ENCODE peak calls at places on chromosomes 4 and X, in eight cellular contexts. V, K, W, U, B, F, N and X are unnamed samples.

GRCh38 chrX:134908235-134908834 is 82.5 kb upstream of the SMIM10 start:
- DNase-seq in U (no peak), K (no peak), W (peak; percentile 56), V (peak; percentile 65), N (no peak), B (no peak), F (no peak), X (no peak)

GRCh38 chr4:21811576-21811975 is 137.0 kb downstream of the KCNIP4 start:
- DNase-seq in K (no peak), F (no peak), U (no peak), B (peak; percentile 18), V (no peak), W (no peak), N (no peak), X (no peak)

GRCh38 chr4:52714597-52715254 is 36.5 kb downstream of the ERVMER34-1 start:
- DNase-seq in V (no peak), U (no peak), F (no peak), W (peak; percentile 58), K (no peak), B (no peak), N (no peak), X (no peak)

GRCh38 chrX:131910565-131910964 is 112.5 kb upstream of the STK26 start:
- DNase-seq in W (no peak), K (no peak), V (no peak), B (no peak), U (no peak), N (no peak), F (no peak), X (no peak)

GRCh38 chr4:1211951-1212545 is 36.9 kb downstream of the CTBP1 start:
- DNase-seq in N (peak; percentile 67), U (peak; percentile 46), B (no peak), V (no peak), F (no peak), W (no peak), K (no peak), X (no peak)

GRCh38 chr4:6498511-6499240 is 26.3 kb upstream of the PPP2R2C start:
- DNase-seq in W (no peak), F (no peak), V (no peak), N (no peak), B (no peak), U (no peak), K (no peak), X (no peak)

GRCh38 chr4:26692014-26692726 is 108.3 kb downstream of the TBC1D19 start:
- DNase-seq in B (no peak), W (peak; percentile 60), V (peak; percentile 22), N (no peak), U (no peak), K (no peak), F (no peak), X (no peak)

GRCh38 chrX:40531056-40531826 is 49.5 kb upstream of the ATP6AP2 start:
- DNase-seq in B (no peak), U (no peak), N (peak; percentile 37), F (peak; percentile 31), K (no peak), W (no peak), V (no peak), X (no peak)

GRCh38 chr4:112377701-112378620 is 80.8 kb downstream of the ALPK1 start:
- DNase-seq in N (no peak), U (no peak), F (peak; percentile 86), K (no peak), W (no peak), V (no peak), B (no peak), X (no peak)

GRCh38 chrX:41005445-41005992 is 79.7 kb upstream of the USP9X start:
- DNase-seq in U (no peak), F (no peak), K (no peak), W (no peak), B (no peak), N (no peak), V (no peak), X (no peak)

GRCh38 chr4:176377705-176378302 is 58.0 kb downstream of the SPCS3 start:
- DNase-seq in F (no peak), B (no peak), U (no peak), W (peak; percentile 3), N (no peak), K (no peak), V (peak; percentile 43), X (no peak)

GRCh38 chrX:154714925-154715324 is 36.0 kb downstream of the GAB3 start:
- DNase-seq in V (peak; percentile 50), U (no peak), K (peak; percentile 33), W (peak; percentile 71), N (no peak), B (peak; percentile 12), F (peak; percentile 44), X (peak; percentile 13)

DNA sequence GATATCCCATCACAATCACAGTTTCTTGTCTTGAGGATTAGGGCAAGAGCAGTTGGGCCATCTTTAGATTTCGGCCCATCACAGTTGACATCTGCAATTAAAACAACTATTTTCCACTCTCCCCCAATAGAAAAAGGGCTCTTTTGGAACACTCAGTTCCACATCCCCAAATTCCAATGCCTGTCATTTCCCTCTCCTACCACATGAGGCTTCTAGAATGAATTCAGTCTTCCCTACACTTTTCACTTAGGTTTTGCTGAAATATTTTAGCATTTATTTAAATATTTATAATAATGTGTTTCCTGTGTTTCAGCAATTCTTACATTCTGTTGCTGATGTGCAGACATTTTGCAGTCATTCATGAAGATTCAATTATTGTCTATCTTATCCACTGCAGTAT is 118.4 kb downstream of the COX18 start:
- DNase-seq in U (no peak), W (no peak), K (no peak), B (no peak), V (no peak), N (no peak), F (peak; percentile 2), X (no peak)
- TF ChIP-seq CTCF in U (no peak), W (no peak), K (no peak), B (no peak), V (peak; percentile 16), N (no peak), F (peak; percentile 25), X (no peak)

DNA sequence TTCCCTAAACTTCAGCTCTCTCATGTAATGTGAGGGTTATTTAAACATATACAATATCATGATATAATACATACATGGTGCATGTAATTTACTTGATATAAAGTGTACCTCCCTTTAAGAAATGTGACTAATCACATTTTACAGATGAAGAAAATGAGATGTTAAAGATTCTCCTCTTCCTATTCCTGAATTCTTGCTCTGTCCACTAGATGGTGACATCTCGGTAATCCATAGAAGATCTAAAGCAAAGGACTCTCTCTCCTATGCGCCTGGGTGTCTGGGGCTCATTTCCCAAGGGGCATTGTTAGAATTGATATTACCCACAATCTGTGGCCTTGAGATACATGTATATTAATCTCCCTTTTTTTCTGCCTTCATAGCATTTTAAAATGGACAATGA is 804.9 kb downstream of the RAB28 start:
- DNase-seq in N (no peak), B (peak; percentile 2), K (no peak), F (no peak), V (no peak), W (no peak), U (no peak), X (no peak)
- TF ChIP-seq CTCF in N (no peak), B (peak; percentile 45), K (no peak), F (peak; percentile 61), V (no peak), W (no peak), U (no peak), X (no peak)

DNA sequence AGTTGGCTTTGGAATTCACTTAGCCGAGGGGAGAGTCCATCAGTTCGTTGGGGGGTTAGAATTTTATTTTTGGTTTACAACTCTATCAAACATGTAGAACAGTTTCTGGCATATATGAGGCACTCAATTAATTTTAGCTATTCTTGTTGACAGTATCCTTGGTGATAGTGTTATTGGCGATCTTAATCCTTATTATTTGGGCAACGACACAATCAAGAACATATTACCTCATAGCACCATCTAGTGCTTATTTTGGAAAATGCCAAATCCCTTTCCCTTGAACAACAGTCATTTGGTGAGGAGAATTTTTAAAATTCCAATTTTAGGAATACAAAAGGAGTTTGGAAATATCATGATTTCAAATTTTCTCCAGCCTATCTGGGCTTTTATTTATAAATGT is 17.9 kb upstream of the PGRMC1 start:
- DNase-seq in W (peak; percentile 8), K (no peak), U (no peak), B (no peak), F (no peak), V (peak; percentile 15), N (no peak), X (no peak)
- TF ChIP-seq CTCF in W (no peak), K (no peak), U (no peak), B (peak; percentile 42), F (peak; percentile 52), V (peak; percentile 50), N (no peak), X (peak; percentile 59)

DNA sequence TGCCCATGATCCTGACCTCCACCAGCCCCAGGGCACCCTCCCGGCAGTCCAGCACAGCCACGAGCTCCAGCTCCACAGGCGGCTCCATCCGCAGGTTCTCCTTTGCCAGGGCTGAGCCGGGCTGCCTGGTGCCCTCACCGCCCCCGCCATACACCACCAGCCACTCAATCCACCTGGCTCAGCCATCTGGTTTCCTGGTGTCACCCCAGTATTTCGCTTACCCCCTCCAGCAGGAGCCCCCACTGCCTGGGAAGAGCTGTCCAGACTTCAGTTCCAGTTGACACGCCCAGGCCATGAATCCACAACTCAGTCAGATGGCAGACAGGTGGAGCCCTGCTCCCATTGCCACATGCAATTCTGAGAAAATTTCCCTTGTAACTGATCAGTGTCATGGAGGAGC is 3.9 kb downstream of the SHISA3 start:
- DNase-seq in N (no peak), B (no peak), K (no peak), U (no peak), F (peak; percentile 28), W (no peak), V (no peak), X (no peak)
- TF ChIP-seq CTCF in N (no peak), B (peak; percentile 49), K (no peak), U (no peak), F (peak; percentile 19), W (no peak), V (no peak), X (no peak)

GRCh38 chr4:169940460-169940859 is 85.7 kb downstream of the MFAP3L start:
- DNase-seq in F (peak; percentile 14), U (no peak), W (no peak), K (no peak), N (no peak), B (no peak), V (no peak), X (no peak)
- TF ChIP-seq CTCF in F (peak; percentile 31), U (no peak), W (peak; percentile 6), K (no peak), N (no peak), B (no peak), V (no peak), X (no peak)